ENCODE peak calls at places on chromosome 19, in five cellular contexts. S is psoas muscle, U is left ventricle myocardium inferior, Q is cardiac muscle cell, X is heart right ventricle. F is an unnamed sample.

GRCh38 chr19:58002384-58003152 is at the start of gene ZNF606:
- DNase-seq in S (peak; percentile 93), U (peak; percentile 89), Q (peak; percentile 93), X (peak; percentile 89), F (peak; percentile 87)

GRCh38 chr19:32519023-32519422 is 62.0 kb upstream of the PDCD5 start:
- DNase-seq in S (no peak), U (no peak), Q (no peak), X (no peak), F (peak; percentile 23)

GRCh38 chr19:55471266-55471665 is 5.2 kb upstream of the ZNF628 start:
- DNase-seq in S (no peak), U (no peak), Q (no peak), X (no peak), F (no peak)

GRCh38 chr19:49927526-49928264 is 1.3 kb upstream of the ATF5 start:
- DNase-seq in S (no peak), U (no peak), Q (no peak), X (no peak), F (no peak)

GRCh38 chr19:55287361-55288079 is 3.7 kb downstream of the BRSK1 start:
- DNase-seq in S (no peak), U (no peak), Q (no peak), X (no peak), F (no peak)

GRCh38 chr19:14023404-14024235 is 4.3 kb upstream of the RLN3 start:
- DNase-seq in S (peak; percentile 53), U (peak; percentile 39), Q (peak; percentile 65), X (no peak), F (peak; percentile 68)

GRCh38 chr19:7819337-7819736 is 10.7 kb upstream of the EVI5L start:
- DNase-seq in S (no peak), U (no peak), Q (no peak), X (no peak), F (no peak)

GRCh38 chr19:4678881-4679379 is 8.8 kb upstream of the MYDGF start:
- DNase-seq in S (peak; percentile 70), U (no peak), Q (peak; percentile 59), X (no peak), F (peak; percentile 52)

GRCh38 chr19:43776285-43776684 is 4.5 kb downstream of the KCNN4 start:
- DNase-seq in S (peak; percentile 6), U (no peak), Q (no peak), X (no peak), F (no peak)

GRCh38 chr19:925087-925911 is 536 bp upstream of the ARID3A start:
- DNase-seq in S (peak; percentile 89), U (peak; percentile 80), Q (peak; percentile 90), X (peak; percentile 81), F (peak; percentile 84)

GRCh38 chr19:37997911-37998344 is 90.9 kb downstream of the SIPA1L3 start:
- DNase-seq in S (no peak), U (no peak), Q (no peak), X (no peak), F (no peak)

DNA sequence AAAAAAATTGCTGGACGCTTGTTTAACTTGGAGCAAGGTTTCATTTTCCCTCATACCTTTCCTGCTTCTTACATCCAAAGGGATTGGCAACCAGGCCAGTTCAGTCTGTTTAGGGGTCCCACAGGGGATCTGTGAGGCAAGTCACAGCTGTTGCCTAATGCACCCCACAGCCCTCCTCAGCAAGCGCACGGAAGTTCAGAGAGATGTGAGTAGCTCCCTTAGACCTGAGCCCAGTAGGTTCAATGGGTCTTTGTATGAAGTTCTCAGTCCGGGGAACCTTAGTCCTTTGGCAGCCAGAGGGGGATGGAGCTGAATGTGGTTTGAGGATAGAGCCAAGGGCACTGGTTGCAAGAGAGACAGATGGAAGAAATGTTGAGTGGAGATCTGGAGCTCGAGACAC is 13.0 kb downstream of the SAMD4B start:
- DNase-seq in S (no peak), U (no peak), Q (no peak), X (no peak), F (no peak)
- H3K36me3 ChIP-seq in S (peaks cover 89% of the 10 kb centered on the region), U (peaks cover 78% of the 10 kb centered on the region), Q (peaks cover 63% of the 10 kb centered on the region), X (peaks cover 95% of the 10 kb centered on the region), F (peaks cover 86% of the 10 kb centered on the region)

DNA sequence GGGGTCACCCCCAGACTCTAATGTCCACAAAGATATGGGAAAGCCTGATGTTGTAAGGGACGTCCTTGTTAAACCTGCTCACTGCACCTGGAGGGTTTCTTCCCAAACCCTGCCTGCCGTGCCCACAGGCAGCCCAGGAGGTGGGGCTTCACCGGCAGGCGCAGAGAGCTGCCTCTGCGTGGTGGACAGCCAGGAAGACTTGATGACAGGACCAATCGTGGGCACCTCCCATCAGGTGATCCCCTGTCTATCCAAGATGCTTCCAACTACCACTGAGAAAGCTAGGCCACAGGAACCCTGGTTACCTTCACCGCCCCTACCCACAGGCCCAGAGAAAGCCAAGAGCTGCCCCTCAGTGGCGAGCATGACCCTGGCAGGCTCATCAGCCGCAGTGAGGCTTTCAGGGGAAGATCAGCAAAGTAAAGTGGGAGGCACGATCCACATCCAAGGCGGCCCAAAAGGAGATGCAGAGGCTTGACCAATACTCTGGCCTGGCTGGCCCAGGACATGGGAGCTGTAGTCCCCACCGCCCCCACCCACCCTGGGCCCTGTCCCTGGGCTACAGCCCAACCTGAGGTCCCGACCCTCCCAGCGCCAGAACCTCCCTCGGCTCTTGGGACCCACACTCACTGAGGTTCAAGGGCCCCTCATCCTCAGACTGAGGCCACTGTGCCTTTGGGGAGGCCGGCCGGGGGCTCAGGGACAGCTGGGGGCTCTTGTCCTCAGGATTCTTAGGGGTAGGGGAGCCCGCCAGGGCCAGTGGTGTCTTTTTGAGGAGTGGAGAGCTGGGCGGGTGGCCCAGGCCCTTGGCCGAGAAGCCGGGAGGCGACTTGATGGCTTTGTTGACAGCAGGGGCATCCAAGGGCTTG is 10.4 kb upstream of the AKAP8L start:
- DNase-seq in S (peak; percentile 50), U (no peak), Q (no peak), X (no peak), F (no peak)
- H3K36me3 ChIP-seq in S (peaks cover 54% of the 10 kb centered on the region), U (peaks cover 38% of the 10 kb centered on the region), Q (peaks cover 22% of the 10 kb centered on the region), X (peaks cover 36% of the 10 kb centered on the region), F (peaks cover 36% of the 10 kb centered on the region)

GRCh38 chr19:45350477-45351058 is 10.0 kb downstream of the KLC3 start:
- DNase-seq in S (no peak), U (no peak), Q (no peak), X (no peak), F (no peak)
- H3K36me3 ChIP-seq in S (peaks cover 40% of the 10 kb centered on the region), U (peaks cover 32% of the 10 kb centered on the region), Q (peaks cover 25% of the 10 kb centered on the region), X (peaks cover 37% of the 10 kb centered on the region), F (peaks cover 9% of the 10 kb centered on the region)

GRCh38 chr19:17860993-17861360 is 1.3 kb downstream of the RPL18A start:
- DNase-seq in S (no peak), U (no peak), Q (no peak), X (no peak), F (no peak)

GRCh38 chr19:17861542-17862402 is 2.1 kb downstream of the RPL18A start:
- DNase-seq in S (no peak), U (no peak), Q (no peak), X (no peak), F (no peak)

GRCh38 chr19:17860331-17860992 is 752 bp downstream of the RPL18A start:
- DNase-seq in S (no peak), U (no peak), Q (no peak), X (no peak), F (no peak)

GRCh38 chr19:17862711-17863519 is 3.2 kb downstream of the RPL18A start:
- DNase-seq in S (no peak), U (no peak), Q (no peak), X (no peak), F (no peak)

GRCh38 chr19:17859533-17860330 is at the start of gene RPL18A:
- DNase-seq in S (peak; percentile 99), U (peak; percentile 98), Q (peak; percentile 99), X (peak; percentile 98), F (peak; percentile 100)
- H3K36me3 ChIP-seq in S (peaks cover 41% of the 10 kb centered on the region), U (peaks cover 35% of the 10 kb centered on the region), Q (peaks cover 26% of the 10 kb centered on the region), X (peaks cover 40% of the 10 kb centered on the region), F (peaks cover 46% of the 10 kb centered on the region)

GRCh38 chr19:16847407-16847806 is 18.2 kb downstream of the SIN3B start:
- DNase-seq in S (no peak), U (no peak), Q (no peak), X (no peak), F (no peak)

GRCh38 chr19:16849168-16849567 is 20.0 kb downstream of the SIN3B start:
- DNase-seq in S (no peak), U (no peak), Q (no peak), X (no peak), F (no peak)

GRCh38 chr19:16850133-16850532 is 20.9 kb downstream of the SIN3B start:
- DNase-seq in S (no peak), U (no peak), Q (no peak), X (no peak), F (no peak)

GRCh38 chr19:16851031-16851712 is 22.0 kb downstream of the SIN3B start:
- DNase-seq in S (no peak), U (no peak), Q (no peak), X (no peak), F (no peak)

GRCh38 chr19:16846901-16847300 is 17.7 kb downstream of the SIN3B start:
- DNase-seq in S (no peak), U (no peak), Q (no peak), X (no peak), F (no peak)
- H3K36me3 ChIP-seq in S (peaks cover 100% of the 10 kb centered on the region), U (peaks cover 94% of the 10 kb centered on the region), Q (peaks cover 65% of the 10 kb centered on the region), X (peaks cover 99% of the 10 kb centered on the region), F (peaks cover 81% of the 10 kb centered on the region)

GRCh38 chr19:34188388-34188787 is 16.1 kb downstream of the LSM14A start:
- DNase-seq in S (no peak), U (no peak), Q (no peak), X (no peak), F (no peak)

GRCh38 chr19:34182125-34182524 is 9.8 kb downstream of the LSM14A start:
- DNase-seq in S (no peak), U (no peak), Q (no peak), X (no peak), F (no peak)

GRCh38 chr19:34187011-34187410 is 14.7 kb downstream of the LSM14A start:
- DNase-seq in S (no peak), U (no peak), Q (no peak), X (no peak), F (no peak)

GRCh38 chr19:34186205-34186604 is 13.9 kb downstream of the LSM14A start:
- DNase-seq in S (no peak), U (no peak), Q (no peak), X (no peak), F (no peak)

DNA sequence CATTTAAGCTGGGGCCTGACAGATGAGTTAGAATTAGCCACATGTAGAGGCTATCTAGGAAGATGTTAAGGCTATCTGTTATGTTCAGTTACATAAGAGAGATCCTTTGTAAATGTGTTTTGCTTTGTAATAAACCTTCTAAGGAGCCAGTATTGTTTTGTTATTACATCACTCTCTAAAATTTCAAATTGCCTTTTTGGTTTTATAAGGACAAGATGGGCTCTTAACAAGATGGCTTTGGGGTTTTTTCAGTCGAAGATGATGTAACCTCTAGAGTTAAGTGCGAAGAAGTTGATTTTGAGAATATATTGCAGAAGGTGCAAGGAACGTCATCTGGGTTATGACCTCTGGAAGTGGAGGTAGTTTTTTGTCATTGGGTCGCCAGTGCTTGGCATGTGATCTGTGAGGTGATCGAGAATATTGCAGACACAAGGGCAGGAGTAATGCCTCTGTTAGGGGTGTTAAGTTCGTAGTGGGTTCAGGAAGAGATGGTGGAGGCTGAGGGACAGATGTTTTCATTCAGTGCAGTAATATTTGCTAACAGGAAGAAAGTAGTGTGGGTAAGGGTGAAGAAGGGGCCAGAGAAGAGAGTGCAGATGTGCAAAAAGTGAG is 12.7 kb downstream of the LSM14A start:
- DNase-seq in S (no peak), U (no peak), Q (no peak), X (no peak), F (no peak)
- H3K36me3 ChIP-seq in S (no peaks in the 10 kb centered on the region), U (no peaks in the 10 kb centered on the region), Q (peaks cover 4% of the 10 kb centered on the region), X (peaks cover 8% of the 10 kb centered on the region), F (peaks cover 25% of the 10 kb centered on the region)